ENCODE peak calls at places on chromosome 14, in seven cellular contexts. P, X, K, Q, C, L and U are unnamed samples.

GRCh38 chr14:96126339-96126770 is 78.3 kb upstream of the BDKRB2 start:
- DNase-seq in L (no peak), Q (no peak), P (no peak), C (no peak), X (no peak), K (no peak), U (no peak)

GRCh38 chr14:64878775-64879634 is 702 bp downstream of the SPTB start:
- DNase-seq in X (peak), K (peak), Q (no peak), L (peak), P (no peak), C (peak), U (no peak)

GRCh38 chr14:71651228-71651627 is 281.0 kb upstream of the RGS6 start:
- DNase-seq in P (no peak), L (no peak), Q (no peak), C (no peak), X (no peak), K (no peak), U (no peak)

GRCh38 chr14:20167091-20167490 is 23.6 kb upstream of the OR11G2 start:
- DNase-seq in C (no peak), X (no peak), Q (no peak), L (no peak), K (no peak), P (no peak), U (no peak)

GRCh38 chr14:94780536-94781404 is 10.9 kb upstream of the GSC start:
- DNase-seq in C (no peak), P (no peak), K (no peak), L (peak), Q (no peak), X (peak), U (no peak)

GRCh38 chr14:77266336-77266735 is 4.7 kb downstream of the NGB start:
- DNase-seq in L (no peak), Q (no peak), P (no peak), K (no peak), C (no peak), X (no peak), U (no peak)

GRCh38 chr14:77663289-77663688 is 44.5 kb downstream of the ALKBH1 start:
- DNase-seq in X (peak), L (no peak), C (no peak), Q (no peak), K (no peak), P (no peak), U (no peak)

GRCh38 chr14:28102814-28103213 is 663.8 kb upstream of the FOXG1 start:
- DNase-seq in X (no peak), C (no peak), Q (no peak), P (no peak), L (no peak), K (no peak), U (no peak)

GRCh38 chr14:39368261-39368959 is 63.8 kb downstream of the FBXO33 start:
- DNase-seq in P (no peak), L (peak), K (no peak), Q (peak), X (peak), C (peak), U (peak)

GRCh38 chr14:85867450-85867849 is 337.5 kb downstream of the FLRT2 start:
- DNase-seq in P (no peak), K (no peak), C (no peak), X (peak), L (peak), Q (no peak), U (no peak)

GRCh38 chr14:96247031-96247430 is 9.0 kb upstream of the BDKRB1 start:
- DNase-seq in X (no peak), K (no peak), L (no peak), Q (no peak), C (no peak), P (no peak), U (no peak)

GRCh38 chr14:106691601-106692291 is 1165.4 kb downstream of the TMEM121 start:
- DNase-seq in X (peak), L (no peak), K (peak), Q (no peak), P (peak), C (no peak), U (peak)

GRCh38 chr14:66485029-66485428 is 1.1 kb upstream of the CCDC196 start:
- DNase-seq in L (no peak), C (no peak), X (no peak), K (no peak), P (no peak), Q (no peak), U (no peak)

GRCh38 chr14:66105819-66106218 is 380.4 kb upstream of the CCDC196 start:
- DNase-seq in L (no peak), Q (no peak), C (no peak), K (no peak), P (no peak), X (no peak), U (no peak)

GRCh38 chr14:101150010-101150409 is 246.5 kb upstream of the RTL1 start:
- DNase-seq in K (no peak), C (no peak), X (no peak), L (no peak), Q (no peak), P (no peak), U (no peak)

GRCh38 chr14:89660183-89660582 is 243.2 kb upstream of the FOXN3 start:
- DNase-seq in P (no peak), X (no peak), K (peak), Q (no peak), C (peak), L (no peak), U (no peak)

GRCh38 chr14:102063808-102064429 is 22.9 kb downstream of the HSP90AA1 start:
- DNase-seq in Q (no peak), X (no peak), K (no peak), L (no peak), P (no peak), C (no peak), U (no peak)

GRCh38 chr14:35158951-35159653 is 36.8 kb downstream of the PRORP start:
- DNase-seq in X (peak), K (no peak), L (no peak), P (no peak), C (no peak), Q (no peak), U (no peak)

GRCh38 chr14:34682787-34683321 is 31.5 kb downstream of the CFL2 start:
- DNase-seq in P (no peak), K (no peak), Q (no peak), C (peak), X (no peak), L (no peak), U (no peak)

GRCh38 chr14:94113490-94113889 is 3.0 kb downstream of the IFI27 start:
- DNase-seq in X (no peak), P (no peak), K (no peak), Q (peak), L (peak), C (peak), U (peak)

GRCh38 chr14:52835122-52835903 is 43.9 kb upstream of the GNPNAT1 start:
- DNase-seq in C (peak), P (no peak), Q (no peak), K (no peak), X (peak), L (peak), U (no peak)

GRCh38 chr14:25095784-25096390 is 45.9 kb upstream of the STXBP6 start:
- DNase-seq in P (no peak), K (no peak), Q (no peak), L (no peak), X (no peak), C (no peak), U (no peak)

GRCh38 chr14:105420976-105421674 is 1.5 kb downstream of the MTA1 start:
- DNase-seq in C (no peak), Q (no peak), X (no peak), L (no peak), P (no peak), K (no peak), U (no peak)

GRCh38 chr14:30620178-30620577 is 1.9 kb upstream of the SCFD1 start:
- DNase-seq in X (no peak), K (peak), Q (no peak), P (no peak), L (no peak), C (no peak), U (no peak)

GRCh38 chr14:94393474-94393873 is 5.1 kb upstream of the SERPINA1 start:
- DNase-seq in C (no peak), Q (no peak), K (no peak), X (no peak), P (no peak), L (no peak), U (no peak)

GRCh38 chr14:105908481-105908911 is 382.1 kb downstream of the TMEM121 start:
- DNase-seq in Q (no peak), L (no peak), C (no peak), P (no peak), K (no peak), X (no peak), U (no peak)

GRCh38 chr14:65299837-65300236 is 112.7 kb upstream of the FUT8 start:
- DNase-seq in K (no peak), X (peak), Q (no peak), L (no peak), C (no peak), P (no peak), U (no peak)

GRCh38 chr14:33932526-33933292 is 18.2 kb downstream of the EGLN3 start:
- DNase-seq in Q (no peak), X (no peak), C (peak), K (no peak), L (no peak), P (no peak), U (no peak)

GRCh38 chr14:67963545-67963944 is 144.0 kb downstream of the RAD51B start:
- DNase-seq in L (no peak), Q (no peak), P (no peak), K (no peak), X (no peak), C (no peak), U (no peak)

GRCh38 chr14:93648440-93649168 is 139.7 kb downstream of the PRIMA1 start:
- DNase-seq in K (no peak), L (peak), P (no peak), C (no peak), X (peak), Q (no peak), U (no peak)

GRCh38 chr14:55383039-55383438 is 28.6 kb downstream of the ATG14 start:
- DNase-seq in P (no peak), X (no peak), K (no peak), Q (no peak), L (no peak), C (peak), U (peak)

GRCh38 chr14:95620659-95621059 is 65.6 kb upstream of the TCL1B start:
- DNase-seq in C (no peak), L (no peak), P (no peak), K (no peak), Q (no peak), X (no peak), U (no peak)

GRCh38 chr14:44154889-44155288 is 352.2 kb downstream of the FSCB start:
- DNase-seq in L (no peak), X (no peak), Q (no peak), C (no peak), P (no peak), K (no peak), U (no peak)

GRCh38 chr14:79583738-79584405 is 627.4 kb downstream of the DIO2 start:
- DNase-seq in K (no peak), P (no peak), L (no peak), C (no peak), Q (no peak), X (no peak), U (no peak)

GRCh38 chr14:83556065-83556464 is 1973.9 kb upstream of the FLRT2 start:
- DNase-seq in P (no peak), L (no peak), X (no peak), C (no peak), K (no peak), Q (no peak), U (no peak)

DNA sequence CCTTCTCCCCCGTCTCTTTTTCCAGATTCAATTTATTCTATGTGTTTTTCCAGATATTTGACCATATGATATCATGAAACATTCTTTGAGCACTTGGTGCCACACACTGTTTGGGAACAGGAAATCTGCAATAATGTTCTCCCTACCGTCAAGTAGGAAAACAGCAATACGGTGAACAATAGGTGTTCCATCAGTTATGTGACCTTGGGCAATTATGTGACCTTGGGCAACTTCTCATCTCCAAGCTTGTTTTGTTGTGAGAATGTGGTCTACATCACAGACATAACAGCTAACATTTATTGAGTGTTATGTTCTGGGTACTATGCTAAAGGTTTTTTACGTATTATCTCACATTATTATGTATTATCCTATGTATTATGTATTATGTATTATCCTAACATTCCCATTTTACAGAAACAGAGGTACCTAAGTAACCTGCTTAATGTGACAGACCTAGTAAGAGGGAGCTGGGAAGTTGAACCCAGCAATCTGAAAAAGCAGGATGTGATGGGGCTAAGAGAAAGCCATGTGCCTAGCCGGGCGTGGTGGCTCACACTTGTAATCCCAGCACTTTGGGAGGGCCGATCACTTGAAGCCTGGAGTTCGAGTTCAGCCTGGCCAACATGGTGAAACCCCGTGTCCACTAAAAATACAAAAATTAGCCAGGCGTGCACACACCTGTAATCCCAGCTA is 1.2 kb upstream of the NEK9 start:
- DNase-seq in Q (no peak), K (no peak), C (no peak), L (no peak), P (no peak), X (no peak), U (no peak)
- H3K27ac ChIP-seq in Q (peak), K (no peak), C (peak), L (no peak), P (peak), X (no peak), U (peak)

GRCh38 chr14:103111297-103111981 is 11.8 kb upstream of the TNFAIP2 start:
- DNase-seq in Q (no peak), C (no peak), X (no peak), K (no peak), L (no peak), P (no peak), U (no peak)

GRCh38 chr14:103112488-103113243 is 10.6 kb upstream of the TNFAIP2 start:
- DNase-seq in C (no peak), L (no peak), P (no peak), Q (no peak), X (no peak), K (no peak), U (no peak)

GRCh38 chr14:103109789-103110415 is 13.4 kb upstream of the TNFAIP2 start:
- DNase-seq in C (peak), X (peak), Q (no peak), K (no peak), L (peak), P (no peak), U (peak)

GRCh38 chr14:103108749-103109207 is 14.3 kb downstream of the EXOC3L4 start:
- DNase-seq in P (no peak), L (peak), Q (no peak), K (no peak), C (no peak), X (peak), U (peak)

DNA sequence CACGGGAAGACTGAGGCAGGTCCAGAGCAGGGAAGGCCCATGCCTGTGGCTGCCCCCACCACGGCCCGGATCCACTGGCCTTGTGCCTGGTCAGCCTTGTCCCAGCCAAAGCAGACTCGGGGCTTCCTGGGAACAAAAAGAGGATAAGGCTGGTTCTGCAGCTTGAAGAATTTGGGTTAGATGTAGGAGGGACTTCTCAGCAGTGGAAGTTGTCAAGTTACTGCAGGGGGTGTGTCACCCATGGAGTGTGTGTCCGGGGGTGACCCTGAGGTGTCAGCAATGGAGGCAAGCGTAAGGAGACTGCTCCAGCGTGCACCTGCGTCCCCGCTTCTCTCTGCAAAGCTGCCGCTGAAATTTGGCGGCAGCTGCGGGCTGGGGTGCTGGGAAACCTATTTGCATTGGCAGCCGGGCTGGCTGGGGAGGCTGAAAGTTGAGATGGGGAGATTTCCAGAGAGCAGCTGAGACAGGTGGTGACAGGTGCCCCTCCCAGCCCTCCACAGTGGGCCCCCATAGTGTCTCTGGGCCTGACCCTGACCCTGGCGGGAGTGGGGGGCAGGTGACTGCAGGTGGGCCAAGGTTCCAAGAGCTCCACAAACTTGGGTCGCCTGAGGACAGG is 12.5 kb upstream of the TNFAIP2 start:
- DNase-seq in C (no peak), L (no peak), X (no peak), Q (no peak), P (no peak), K (peak), U (peak)
- H3K27ac ChIP-seq in C (peak), L (no peak), X (no peak), Q (peak), P (peak), K (peak), U (peak)

GRCh38 chr14:36653412-36653811 is 8.2 kb upstream of the PAX9 start:
- DNase-seq in X (no peak), K (no peak), P (no peak), C (no peak), Q (no peak), L (no peak), U (no peak)

GRCh38 chr14:36652542-36653201 is 9.0 kb upstream of the PAX9 start:
- DNase-seq in X (no peak), K (no peak), L (no peak), C (no peak), P (no peak), Q (no peak), U (no peak)

GRCh38 chr14:36655571-36655962 is 6.1 kb upstream of the PAX9 start:
- DNase-seq in L (peak), Q (no peak), K (no peak), P (no peak), C (no peak), X (peak), U (no peak)

GRCh38 chr14:36655054-36655381 is 6.6 kb upstream of the PAX9 start:
- DNase-seq in Q (no peak), C (no peak), P (no peak), L (peak), K (no peak), X (peak), U (no peak)

GRCh38 chr14:36654185-36655053 is 7.2 kb upstream of the PAX9 start:
- DNase-seq in L (peak), C (no peak), Q (no peak), X (peak), K (no peak), P (no peak), U (no peak)
- H3K27ac ChIP-seq in L (no peak), C (no peak), Q (no peak), X (no peak), K (no peak), P (no peak), U (no peak)

DNA sequence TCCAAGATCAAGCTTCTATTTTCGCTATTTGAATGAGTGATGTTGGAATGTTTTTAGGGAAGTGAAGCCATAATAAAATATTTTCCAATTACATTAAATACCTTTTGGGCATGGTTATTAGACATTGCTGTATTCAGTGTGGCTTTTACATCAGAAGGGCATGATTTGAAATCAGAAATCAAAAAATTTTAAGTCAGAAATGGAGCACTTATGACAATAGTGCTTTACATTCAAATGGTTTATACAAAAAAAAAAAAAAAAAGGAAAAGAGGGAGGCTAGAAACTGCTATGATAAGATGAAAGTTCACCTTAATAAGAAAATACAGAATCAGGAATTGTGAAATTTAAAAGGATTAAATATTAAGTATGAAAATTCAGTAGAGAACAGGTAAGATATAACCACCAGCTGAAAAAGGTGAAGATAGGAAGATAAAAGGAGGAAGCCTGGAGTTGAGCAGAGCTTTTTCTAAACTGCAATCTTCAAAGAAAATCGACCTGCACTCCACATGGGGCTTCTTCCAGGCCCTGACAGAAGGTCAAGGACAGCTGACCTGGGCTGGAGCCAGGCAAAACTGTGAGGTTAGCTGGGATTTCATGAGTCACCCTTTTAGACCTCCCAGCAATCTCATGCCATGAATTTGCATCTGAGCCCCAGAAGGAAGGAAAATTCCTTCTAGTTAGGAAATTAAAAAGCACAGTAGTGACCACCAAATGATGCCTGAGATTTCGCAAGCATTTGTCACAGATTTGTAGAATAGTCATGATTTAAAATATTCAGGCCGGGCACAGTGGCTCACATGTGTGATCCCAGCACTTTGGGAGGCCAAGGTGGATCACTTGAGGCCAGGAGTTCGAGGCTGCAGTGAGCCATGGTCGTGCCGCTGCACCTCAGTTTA is 23.4 kb upstream of the BMP4 start:
- DNase-seq in L (peak), K (no peak), X (peak), Q (peak), C (peak), P (no peak), U (peak)
- H3K27ac ChIP-seq in L (no peak), K (no peak), X (no peak), Q (no peak), C (no peak), P (no peak), U (no peak)

GRCh38 chr14:103735022-103735421 is 19.4 kb downstream of the ZFYVE21 start:
- DNase-seq in L (no peak), Q (peak), X (no peak), C (no peak), P (peak), K (no peak), U (no peak)
- H3K27ac ChIP-seq in L (no peak), Q (no peak), X (no peak), C (no peak), P (peak), K (no peak), U (peak)

GRCh38 chr14:98984027-98984718 is 287.8 kb downstream of the BCL11B start:
- DNase-seq in C (no peak), L (no peak), P (no peak), X (peak), K (no peak), Q (no peak), U (no peak)

DNA sequence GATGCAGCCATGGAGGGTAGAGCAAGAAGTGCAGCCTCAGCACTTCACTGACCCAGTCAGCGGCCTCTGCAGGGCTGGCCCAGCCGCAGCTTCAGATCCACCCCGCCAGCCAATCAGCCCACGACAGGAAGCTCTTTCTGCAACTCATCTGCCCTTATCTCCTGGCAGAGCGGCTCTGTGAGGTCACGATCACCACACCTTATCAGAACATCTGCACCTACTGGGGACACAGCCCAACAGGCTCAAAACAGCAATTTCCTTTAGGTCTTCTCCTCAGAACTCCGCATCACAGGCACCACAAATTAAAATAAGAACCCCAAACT is 287.3 kb downstream of the BCL11B start:
- DNase-seq in C (no peak), L (no peak), P (no peak), X (peak), Q (no peak), K (no peak), U (no peak)
- H3K27ac ChIP-seq in C (peak), L (no peak), P (no peak), X (peak), Q (no peak), K (no peak), U (no peak)